ENCODE peak calls at places on chromosome 17, in four cellular contexts. M, S, U and H are unnamed samples.

GRCh38 chr17:76714822-76715461 is 4.2 kb upstream of the MXRA7 start:
- DNase-seq in M (peak), S (no peak), U (peak), H (no peak)

GRCh38 chr17:67679721-67680120 is 38.0 kb upstream of the NOL11 start:
- DNase-seq in M (no peak), S (no peak), U (no peak), H (no peak)

GRCh38 chr17:82096709-82097186 is 1.3 kb downstream of the FASN start:
- DNase-seq in M (no peak), S (no peak), U (no peak), H (no peak)

GRCh38 chr17:32741381-32741780 is 135.5 kb downstream of the MYO1D start:
- DNase-seq in M (no peak), S (no peak), U (no peak), H (no peak)

GRCh38 chr17:8632087-8632486 is 1.6 kb upstream of the MYH10 start:
- DNase-seq in M (no peak), S (no peak), U (no peak), H (no peak)

GRCh38 chr17:16197276-16197675 is 18.1 kb downstream of the NCOR1 start:
- DNase-seq in M (no peak), S (no peak), U (no peak), H (no peak)

GRCh38 chr17:64250211-64250835 is 12.7 kb downstream of the TEX2 start:
- DNase-seq in M (no peak), S (no peak), U (no peak), H (no peak)

GRCh38 chr17:62631936-62632924 is 4.8 kb downstream of the MRC2 start:
- DNase-seq in M (no peak), S (no peak), U (no peak), H (no peak)

GRCh38 chr17:16962804-16963203 is 9.1 kb downstream of the TNFRSF13B start:
- DNase-seq in M (no peak), S (no peak), U (peak), H (no peak)

GRCh38 chr17:60525624-60526514 is at the start of gene APPBP2:
- DNase-seq in M (peak), S (peak), U (peak), H (peak)

GRCh38 chr17:61065263-61065773 is 334.3 kb upstream of the TBX2 start:
- DNase-seq in M (no peak), S (no peak), U (peak), H (no peak)

GRCh38 chr17:81809556-81809998 is 5.6 kb downstream of the GCGR start:
- DNase-seq in M (no peak), S (no peak), U (no peak), H (no peak)

GRCh38 chr17:68759343-68760140 is 158.4 kb upstream of the FAM20A start:
- DNase-seq in M (no peak), S (peak), U (peak), H (peak)

GRCh38 chr17:80030730-80031410 is 4.8 kb downstream of the TBC1D16 start:
- DNase-seq in M (no peak), S (no peak), U (no peak), H (no peak)

GRCh38 chr17:49787932-49788442 is 494 bp upstream of the KAT7 start:
- DNase-seq in M (no peak), S (no peak), U (no peak), H (no peak)

GRCh38 chr17:35740997-35741931 is 9.8 kb downstream of the RASL10B start:
- DNase-seq in M (no peak), S (no peak), U (no peak), H (no peak)

GRCh38 chr17:82528484-82529265 is 9.1 kb downstream of the FOXK2 start:
- DNase-seq in M (no peak), S (peak), U (peak), H (no peak)

GRCh38 chr17:75559958-75560533 is 27.6 kb upstream of the MYO15B start:
- DNase-seq in M (no peak), S (no peak), U (no peak), H (no peak)

GRCh38 chr17:55237268-55237667 is 27.5 kb upstream of the HLF start:
- DNase-seq in M (no peak), S (no peak), U (no peak), H (no peak)

GRCh38 chr17:73013816-73014663 is 78.4 kb downstream of the SLC39A11 start:
- DNase-seq in M (no peak), S (no peak), U (peak), H (no peak)

GRCh38 chr17:32859857-32860525 is 16.9 kb downstream of the MYO1D start:
- DNase-seq in M (no peak), S (no peak), U (no peak), H (no peak)

GRCh38 chr17:31721291-31722025 is 137.6 kb downstream of the COPRS start:
- DNase-seq in M (no peak), S (no peak), U (no peak), H (no peak)

GRCh38 chr17:79733692-79734070 is 2.9 kb downstream of the ENPP7 start:
- DNase-seq in M (no peak), S (no peak), U (no peak), H (no peak)

GRCh38 chr17:32747856-32748255 is 129.1 kb downstream of the MYO1D start:
- DNase-seq in M (no peak), S (no peak), U (no peak), H (no peak)

GRCh38 chr17:79038545-79039135 is 14.7 kb downstream of the C1QTNF1 start:
- DNase-seq in M (no peak), S (no peak), U (no peak), H (no peak)

GRCh38 chr17:20721151-20721550 is 141.6 kb downstream of the CDRT15L2 start:
- DNase-seq in M (no peak), S (no peak), U (no peak), H (no peak)